ENCODE peak calls at places on chromosomes 1 and 21, in ten cellular contexts. One of them, this sample, is unnamed.

GRCh38 chr1:21335750-21336168 is 45.5 kb upstream of the ECE1 start:
- DNase-seq in ELR: no peak
- DNase-seq in B cell: no peak
- DNase-seq in H54: no peak
- DNase-seq in T-helper 17 cell: no peak
- DNase-seq in upper lobe of right lung: no peak
- DNase-seq in suprapubic skin: no peak
- DNase-seq in thoracic aorta: no peak
- DNase-seq in T-helper 9 cell: no peak
- DNase-seq in BE2C: peak
- DNase-seq in this sample: no peak

GRCh38 chr1:225541383-225541782 is 111.5 kb downstream of the ENAH start:
- DNase-seq in ELR: no peak
- DNase-seq in B cell: no peak
- DNase-seq in H54: no peak
- DNase-seq in T-helper 17 cell: no peak
- DNase-seq in upper lobe of right lung: no peak
- DNase-seq in suprapubic skin: no peak
- DNase-seq in thoracic aorta: no peak
- DNase-seq in T-helper 9 cell: no peak
- DNase-seq in BE2C: no peak
- DNase-seq in this sample: no peak

GRCh38 chr21:39016740-39017315 is 166.4 kb downstream of the PSMG1 start:
- DNase-seq in ELR: peak
- DNase-seq in B cell: peak
- DNase-seq in H54: no peak
- DNase-seq in T-helper 17 cell: no peak
- DNase-seq in upper lobe of right lung: no peak
- DNase-seq in suprapubic skin: no peak
- DNase-seq in thoracic aorta: no peak
- DNase-seq in T-helper 9 cell: no peak
- DNase-seq in BE2C: no peak
- DNase-seq in this sample: no peak

GRCh38 chr1:118247593-118247992 is 62.6 kb upstream of the SPAG17 start:
- DNase-seq in ELR: peak
- DNase-seq in B cell: no peak
- DNase-seq in H54: peak
- DNase-seq in T-helper 17 cell: no peak
- DNase-seq in upper lobe of right lung: no peak
- DNase-seq in suprapubic skin: no peak
- DNase-seq in thoracic aorta: no peak
- DNase-seq in T-helper 9 cell: no peak
- DNase-seq in BE2C: no peak
- DNase-seq in this sample: peak

GRCh38 chr1:202505356-202505755 is 156.9 kb downstream of the PPP1R12B start:
- DNase-seq in ELR: peak
- DNase-seq in B cell: no peak
- DNase-seq in H54: no peak
- DNase-seq in T-helper 17 cell: no peak
- DNase-seq in upper lobe of right lung: no peak
- DNase-seq in suprapubic skin: no peak
- DNase-seq in thoracic aorta: no peak
- DNase-seq in T-helper 9 cell: no peak
- DNase-seq in BE2C: no peak
- DNase-seq in this sample: no peak

GRCh38 chr1:94156226-94156625 is 35.3 kb upstream of the ABCA4 start:
- DNase-seq in ELR: no peak
- DNase-seq in B cell: no peak
- DNase-seq in H54: no peak
- DNase-seq in T-helper 17 cell: no peak
- DNase-seq in upper lobe of right lung: no peak
- DNase-seq in suprapubic skin: no peak
- DNase-seq in thoracic aorta: no peak
- DNase-seq in T-helper 9 cell: no peak
- DNase-seq in BE2C: no peak
- DNase-seq in this sample: no peak

GRCh38 chr1:108877858-108878257 is 1.1 kb downstream of the GPSM2 start:
- DNase-seq in ELR: peak
- DNase-seq in B cell: no peak
- DNase-seq in H54: no peak
- DNase-seq in T-helper 17 cell: no peak
- DNase-seq in upper lobe of right lung: no peak
- DNase-seq in suprapubic skin: no peak
- DNase-seq in thoracic aorta: no peak
- DNase-seq in T-helper 9 cell: no peak
- DNase-seq in BE2C: no peak
- DNase-seq in this sample: no peak

GRCh38 chr1:180173952-180174351 is 19.3 kb downstream of the QSOX1 start:
- DNase-seq in ELR: no peak
- DNase-seq in B cell: no peak
- DNase-seq in H54: no peak
- DNase-seq in T-helper 17 cell: no peak
- DNase-seq in upper lobe of right lung: peak
- DNase-seq in suprapubic skin: no peak
- DNase-seq in thoracic aorta: peak
- DNase-seq in T-helper 9 cell: no peak
- DNase-seq in BE2C: no peak
- DNase-seq in this sample: no peak

GRCh38 chr1:52877554-52877953 is 35.0 kb downstream of the ZYG11A start:
- DNase-seq in ELR: peak
- DNase-seq in B cell: no peak
- DNase-seq in H54: no peak
- DNase-seq in T-helper 17 cell: no peak
- DNase-seq in upper lobe of right lung: no peak
- DNase-seq in suprapubic skin: no peak
- DNase-seq in thoracic aorta: no peak
- DNase-seq in T-helper 9 cell: no peak
- DNase-seq in BE2C: no peak
- DNase-seq in this sample: no peak